ENCODE peak calls at places on chromosome 19, in four cellular contexts. U is HFF-Myc; O is CD4-positive, alpha-beta memory T cell; J is cardiac muscle cell. E is an unnamed sample.

GRCh38 chr19:19591133-19591825 is 27.2 kb downstream of the PBX4 start:
- DNase-seq in U (peak), O (peak), J (no peak), E (peak)

GRCh38 chr19:31504221-31504620 is 155.0 kb upstream of the TSHZ3 start:
- DNase-seq in U (no peak), O (no peak), J (no peak), E (no peak)

GRCh38 chr19:49910179-49910578 is 13.5 kb upstream of the IL4I1 start:
- DNase-seq in U (no peak), O (no peak), J (no peak), E (no peak)

GRCh38 chr19:5949792-5950305 is 28.1 kb downstream of the RANBP3 start:
- DNase-seq in U (no peak), O (peak), J (no peak), E (no peak)

GRCh38 chr19:34241513-34242337 is 12.6 kb upstream of the GARRE1 start:
- DNase-seq in U (no peak), O (no peak), J (peak), E (no peak)

GRCh38 chr19:44401108-44401786 is at the start of gene ZNF285:
- DNase-seq in U (peak), O (peak), J (peak), E (peak)

GRCh38 chr19:44939668-44940067 is 2.4 kb upstream of the APOC4 start:
- DNase-seq in U (no peak), O (no peak), J (no peak), E (no peak)

GRCh38 chr19:11379857-11380350 is 4.2 kb downstream of the EPOR start:
- DNase-seq in U (no peak), O (no peak), J (no peak), E (no peak)

GRCh38 chr19:7918615-7919421 is 1.3 kb upstream of the SNAPC2 start:
- DNase-seq in U (no peak), O (no peak), J (no peak), E (no peak)

GRCh38 chr19:2982983-2983350 is 5.6 kb downstream of the TLE6 start:
- DNase-seq in U (no peak), O (no peak), J (peak), E (peak)

GRCh38 chr19:44623626-44624025 is 10.3 kb downstream of the IGSF23 start:
- DNase-seq in U (no peak), O (no peak), J (no peak), E (no peak)

GRCh38 chr19:27909185-27909840 is 1303.6 kb downstream of the UQCRFS1 start:
- DNase-seq in U (no peak), O (no peak), J (no peak), E (no peak)

GRCh38 chr19:54218960-54219661 is 3.7 kb downstream of the LILRB3 start:
- DNase-seq in U (no peak), O (no peak), J (no peak), E (no peak)

GRCh38 chr19:39381910-39382611 is 8.8 kb downstream of the PAF1 start:
- DNase-seq in U (no peak), O (no peak), J (no peak), E (no peak)

GRCh38 chr19:53977991-53978731 is 13.3 kb upstream of the CACNG6 start:
- DNase-seq in U (no peak), O (peak), J (peak), E (no peak)

GRCh38 chr19:40411958-40412499 is 1.1 kb downstream of the PRX start:
- DNase-seq in U (no peak), O (no peak), J (no peak), E (no peak)

GRCh38 chr19:16088985-16089846 is 12.9 kb downstream of the TPM4 start:
- DNase-seq in U (no peak), O (no peak), J (no peak), E (no peak)

GRCh38 chr19:39557791-39558622 is 18.0 kb upstream of the EID2 start:
- DNase-seq in U (no peak), O (peak), J (peak), E (no peak)

GRCh38 chr19:881385-882071 is 11.5 kb downstream of the MED16 start:
- DNase-seq in U (no peak), O (no peak), J (no peak), E (no peak)

GRCh38 chr19:35038623-35039512 is 2.7 kb upstream of the HPN start:
- DNase-seq in U (no peak), O (no peak), J (no peak), E (no peak)

GRCh38 chr19:7925171-7925837 is 631 bp downstream of the CTXN1 start:
- DNase-seq in U (no peak), O (peak), J (peak), E (no peak)

GRCh38 chr19:33055718-33056117 is 9.0 kb downstream of the RHPN2 start:
- DNase-seq in U (no peak), O (no peak), J (no peak), E (no peak)

GRCh38 chr19:1261512-1261862 is 7.6 kb upstream of the CIRBP start:
- DNase-seq in U (no peak), O (no peak), J (no peak), E (no peak)

GRCh38 chr19:29487432-29487831 is 38.4 kb upstream of the VSTM2B start:
- DNase-seq in U (no peak), O (no peak), J (no peak), E (no peak)

GRCh38 chr19:18668744-18669523 is 14.5 kb upstream of the CRTC1 start:
- DNase-seq in U (no peak), O (no peak), J (no peak), E (no peak)

GRCh38 chr19:40465025-40465780 is at the start of gene BLVRB:
- DNase-seq in U (no peak), O (no peak), J (no peak), E (no peak)

GRCh38 chr19:4814625-4815425 is 16.7 kb downstream of the TICAM1 start:
- DNase-seq in U (peak), O (no peak), J (no peak), E (no peak)

GRCh38 chr19:19615086-19615485 is 3.4 kb downstream of the PBX4 start:
- DNase-seq in U (no peak), O (no peak), J (no peak), E (no peak)

GRCh38 chr19:47422417-47423163 is 3.3 kb upstream of the MEIS3 start:
- DNase-seq in U (no peak), O (no peak), J (no peak), E (no peak)
- H3K4me3 ChIP-seq in U (no peak), O (no peak), J (no peak), E (no peak)

DNA sequence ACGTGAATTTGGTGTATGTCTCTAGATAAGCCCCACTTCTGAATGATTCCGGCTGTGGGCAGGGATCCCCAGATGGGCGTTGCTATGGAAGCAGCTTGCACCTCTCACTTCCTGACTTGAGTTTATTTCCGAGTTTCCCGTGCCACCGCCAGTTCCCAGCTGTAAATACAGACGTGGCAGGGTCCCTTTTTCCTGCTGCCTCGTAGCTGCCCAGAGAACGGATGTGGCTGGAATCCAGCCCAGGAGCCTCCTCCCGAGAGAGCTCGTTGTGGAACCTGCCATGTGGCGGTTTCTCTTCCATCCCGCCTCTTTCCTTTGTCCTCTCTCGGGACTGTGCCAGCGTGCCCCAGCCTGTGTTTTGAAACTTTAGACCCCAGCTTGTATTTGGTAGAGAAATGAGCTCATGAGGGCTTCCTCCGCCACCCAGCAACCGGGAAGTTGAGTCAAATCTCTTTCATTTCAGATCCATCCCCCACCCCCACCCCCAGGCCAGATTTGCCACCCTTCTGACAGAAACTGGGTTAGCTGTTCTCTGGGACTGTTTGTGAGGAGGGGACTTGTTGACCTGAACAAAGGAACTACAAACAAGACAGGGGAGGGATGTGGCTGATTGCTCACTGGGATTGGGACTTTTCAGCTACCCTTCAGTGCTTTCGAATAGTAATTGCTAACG is 96.6 kb downstream of the SIPA1L3 start:
- DNase-seq in U (peak), O (no peak), J (peak), E (no peak)
- H3K4me3 ChIP-seq in U (peak), O (no peak), J (no peak), E (peak)

DNA sequence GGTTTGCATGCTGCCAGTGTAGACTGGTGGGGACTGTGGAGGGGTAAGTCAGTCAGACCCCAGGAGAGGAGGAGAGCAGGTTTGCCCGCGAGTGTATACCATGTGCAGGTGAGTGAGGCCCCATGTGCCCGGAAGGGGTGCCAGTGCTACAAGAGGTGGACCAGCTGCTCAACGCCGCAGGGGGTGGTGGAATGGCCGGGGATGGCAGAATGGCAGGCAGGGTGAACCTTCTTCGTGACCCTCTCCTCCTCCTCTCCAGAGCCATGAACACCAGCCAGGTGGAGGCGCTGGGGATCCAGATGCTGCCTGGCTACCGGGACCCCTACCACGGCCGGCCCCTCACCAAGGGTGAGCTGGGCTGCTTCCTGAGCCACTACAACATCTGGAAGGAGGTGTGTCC is 22.2 kb downstream of the COLGALT1 start:
- DNase-seq in U (no peak), O (no peak), J (no peak), E (no peak)
- H3K4me3 ChIP-seq in U (no peak), O (no peak), J (no peak), E (no peak)

DNA sequence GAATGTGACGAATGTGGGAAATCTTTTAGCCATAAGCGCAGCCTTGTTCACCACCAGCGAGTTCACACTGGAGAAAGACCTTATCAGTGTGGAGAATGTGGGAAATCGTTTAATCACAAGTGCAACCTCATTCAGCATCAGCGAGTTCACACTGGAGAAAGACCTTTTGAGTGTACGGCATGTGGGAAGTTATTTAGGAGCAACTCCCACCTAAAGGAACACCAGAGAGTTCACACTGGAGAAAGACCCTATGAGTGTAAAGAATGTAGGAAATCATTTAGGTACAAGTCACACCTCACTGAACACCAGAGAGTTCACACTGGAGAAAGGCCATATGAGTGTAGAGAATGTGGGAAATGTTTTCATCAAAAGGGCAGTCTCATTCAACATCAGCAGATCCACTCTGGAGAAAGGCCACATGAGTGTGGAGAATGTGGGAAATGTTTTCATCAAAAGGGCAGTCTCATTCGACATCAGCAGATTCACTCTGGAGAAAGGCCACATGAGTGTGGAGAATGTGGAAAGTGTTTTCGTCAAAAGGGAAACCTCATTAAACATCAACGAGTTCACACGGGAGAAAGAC is 7.6 kb downstream of the ZNF776 start:
- DNase-seq in U (no peak), O (no peak), J (no peak), E (no peak)
- H3K4me3 ChIP-seq in U (no peak), O (no peak), J (no peak), E (no peak)

GRCh38 chr19:51337861-51338562 is 3.9 kb downstream of the VSIG10L start:
- DNase-seq in U (no peak), O (no peak), J (no peak), E (no peak)
- H3K4me3 ChIP-seq in U (no peak), O (no peak), J (no peak), E (no peak)

DNA sequence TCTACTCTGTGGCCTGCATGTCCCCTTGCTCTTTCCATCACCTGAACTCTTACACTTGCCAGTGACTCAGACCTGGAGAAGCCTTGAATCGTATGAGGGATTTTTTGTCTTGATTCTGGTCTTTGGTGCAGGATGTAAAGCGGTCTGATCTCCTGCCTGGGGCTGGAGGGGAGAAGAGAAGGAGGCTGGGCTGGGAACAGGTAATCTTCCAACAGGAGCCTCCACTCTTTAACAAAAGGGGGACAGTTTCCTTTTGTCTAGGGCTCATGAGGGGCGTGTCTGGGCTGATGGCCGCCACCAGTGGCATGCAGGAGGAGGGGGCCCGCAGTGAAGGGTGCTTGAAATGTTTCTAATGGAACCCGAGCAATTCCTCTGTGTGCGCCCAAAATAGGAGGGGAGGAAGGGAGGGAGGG is 24.7 kb downstream of the NFIX start:
- DNase-seq in U (no peak), O (no peak), J (no peak), E (no peak)
- H3K4me3 ChIP-seq in U (no peak), O (no peak), J (no peak), E (no peak)

GRCh38 chr19:10316229-10317044 is 622 bp upstream of the FDX2 start:
- DNase-seq in U (no peak), O (no peak), J (no peak), E (no peak)
- H3K4me3 ChIP-seq in U (peak), O (peak), J (peak), E (peak)

DNA sequence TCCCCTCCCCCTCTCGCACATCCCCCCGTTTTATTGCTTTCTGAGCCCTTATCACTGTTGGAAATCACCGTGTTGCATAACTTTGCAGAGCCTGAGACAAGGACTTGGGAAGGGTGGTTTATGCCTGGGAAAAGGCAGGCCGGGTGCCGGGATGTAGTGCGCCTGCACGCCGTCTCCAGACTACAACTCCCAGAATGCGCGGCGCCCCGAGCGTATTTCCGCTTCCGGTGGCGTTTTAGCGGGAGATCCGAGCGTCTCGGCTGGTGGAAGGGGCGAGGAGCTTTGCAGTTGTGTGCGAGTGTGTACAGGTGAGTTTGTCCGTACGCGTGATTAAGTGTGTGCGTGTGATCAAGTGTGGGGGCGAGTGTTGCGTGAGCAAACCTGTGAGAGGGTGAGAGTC is 75.4 kb downstream of the PEG3 start:
- DNase-seq in U (no peak), O (no peak), J (no peak), E (no peak)
- H3K4me3 ChIP-seq in U (no peak), O (no peak), J (no peak), E (no peak)

DNA sequence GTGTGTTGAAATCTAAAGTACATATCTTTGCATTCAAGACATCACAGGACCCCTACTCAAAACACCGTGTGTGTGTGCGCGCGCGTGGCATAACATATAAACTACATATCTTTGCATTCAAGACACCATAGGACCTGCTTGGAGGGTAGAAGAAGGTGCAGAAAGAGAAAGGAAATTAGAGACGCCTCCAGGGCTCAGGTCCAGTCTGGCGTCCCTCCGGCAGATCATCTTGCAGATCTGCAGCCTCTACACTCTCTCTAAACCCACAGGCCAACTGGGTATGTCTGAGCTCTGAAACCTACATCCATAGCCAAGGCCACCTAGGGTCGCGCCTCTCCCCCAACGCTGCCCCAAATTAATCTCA is 659 bp upstream of the PAFAH1B3 start:
- DNase-seq in U (no peak), O (no peak), J (no peak), E (no peak)
- H3K4me3 ChIP-seq in U (peak), O (peak), J (no peak), E (peak)